ENCODE peak calls at places on chromosome 17, in five cellular contexts. P is GM12878, A is H1, R is K562, O is HepG2. H is an unnamed sample.

GRCh38 chr17:73280191-73280590 is 18.5 kb upstream of the CPSF4L start:
- DNase-seq in R (no peak), P (no peak), O (no peak), A (no peak), H (no peak)

GRCh38 chr17:49387374-49388289 is 25.6 kb upstream of the ZNF652 start:
- DNase-seq in A (no peak), P (no peak), O (no peak), R (peak; percentile 42), H (no peak)

GRCh38 chr17:60141111-60142018 is 8.4 kb upstream of the CA4 start:
- DNase-seq in A (peak; percentile 69), P (no peak), R (no peak), O (no peak), H (no peak)

GRCh38 chr17:48244121-48244711 is 136.7 kb downstream of the SNX11 start:
- DNase-seq in A (no peak), R (no peak), O (no peak), P (no peak), H (no peak)

GRCh38 chr17:75902406-75902805 is 2.3 kb downstream of the MRPL38 start:
- DNase-seq in R (no peak), O (no peak), A (no peak), P (no peak), H (no peak)

GRCh38 chr17:1302761-1303160 is 23.3 kb downstream of the TRARG1 start:
- DNase-seq in A (no peak), O (no peak), R (no peak), P (no peak), H (no peak)

GRCh38 chr17:13931752-13932477 is 137.4 kb upstream of the COX10 start:
- DNase-seq in O (no peak), P (no peak), A (no peak), R (no peak), H (peak; percentile 21)

GRCh38 chr17:72913315-72913714 is 179.2 kb downstream of the SLC39A11 start:
- DNase-seq in P (no peak), R (no peak), O (no peak), A (no peak), H (no peak)

GRCh38 chr17:358491-359133 is 6.0 kb upstream of the RPH3AL start:
- DNase-seq in R (no peak), A (no peak), P (no peak), O (no peak), H (no peak)

GRCh38 chr17:8964801-8965393 is 610 bp downstream of the PIK3R5 start:
- DNase-seq in R (no peak), O (no peak), A (no peak), P (no peak), H (no peak)

GRCh38 chr17:81927653-81928496 is at the start of gene MAFG:
- DNase-seq in O (peak; percentile 94), P (peak; percentile 48), R (peak; percentile 88), A (peak; percentile 95), H (peak; percentile 90)

GRCh38 chr17:28896491-28896883 is 1.0 kb downstream of the FLOT2 start:
- DNase-seq in O (no peak), P (no peak), A (no peak), R (no peak), H (no peak)

GRCh38 chr17:10162034-10162433 is 36.4 kb downstream of the GAS7 start:
- DNase-seq in O (no peak), A (no peak), R (no peak), P (no peak), H (no peak)

GRCh38 chr17:9408381-9408780 is 167.2 kb downstream of the STX8 start:
- DNase-seq in O (no peak), P (no peak), R (no peak), A (no peak), H (no peak)

GRCh38 chr17:79572136-79572915 is 38.5 kb downstream of the RBFOX3 start:
- DNase-seq in O (no peak), P (no peak), R (no peak), A (no peak), H (no peak)

GRCh38 chr17:43755389-43755875 is 3.2 kb downstream of the SOST start:
- DNase-seq in P (no peak), A (peak; percentile 82), R (no peak), O (no peak), H (peak; percentile 78)

GRCh38 chr17:19768046-19768782 is 20.1 kb upstream of the ALDH3A1 start:
- DNase-seq in P (no peak), A (no peak), O (no peak), R (no peak), H (no peak)

GRCh38 chr17:2704890-2705248 is 6.7 kb downstream of the CLUH start:
- DNase-seq in O (no peak), P (no peak), R (no peak), A (no peak), H (peak; percentile 12)

GRCh38 chr17:50260501-50260911 is 13.8 kb upstream of the TMEM92 start:
- DNase-seq in O (no peak), A (no peak), P (no peak), R (no peak), H (no peak)

GRCh38 chr17:57633236-57633635 is 111.9 kb downstream of the CCDC182 start:
- DNase-seq in O (no peak), A (no peak), P (no peak), R (no peak), H (no peak)

GRCh38 chr17:83179378-83179777 is 100.0 kb downstream of the METRNL start:
- DNase-seq in A (no peak), P (no peak), R (no peak), O (no peak), H (peak; percentile 4)

GRCh38 chr17:9072626-9073339 is 51.5 kb downstream of the NTN1 start:
- DNase-seq in P (no peak), O (no peak), R (no peak), A (no peak), H (no peak)

GRCh38 chr17:81239714-81240555 is 817 bp downstream of the NDUFAF8 start:
- DNase-seq in O (no peak), R (no peak), A (no peak), P (no peak), H (no peak)

GRCh38 chr17:27630607-27631408 is at the start of gene LGALS9:
- DNase-seq in A (no peak), P (peak; percentile 53), O (no peak), R (no peak), H (no peak)

GRCh38 chr17:37483311-37484039 is 6.2 kb upstream of the DUSP14 start:
- DNase-seq in A (no peak), R (no peak), P (no peak), O (no peak), H (no peak)

GRCh38 chr17:65794572-65794971 is 233.1 kb upstream of the AXIN2 start:
- DNase-seq in R (peak; percentile 45), P (no peak), O (peak; percentile 63), A (no peak), H (peak; percentile 42)

GRCh38 chr17:71147906-71148305 is 972.9 kb upstream of the SOX9 start:
- DNase-seq in O (no peak), A (no peak), P (no peak), R (no peak), H (no peak)

GRCh38 chr17:8234361-8235270 is 13.2 kb downstream of the CTC1 start:
- DNase-seq in R (no peak), O (no peak), A (no peak), P (no peak), H (no peak)

GRCh38 chr17:19249681-19250080 is 12.5 kb downstream of the EPN2 start:
- DNase-seq in O (no peak), P (no peak), A (no peak), R (no peak), H (no peak)

GRCh38 chr17:74742153-74742515 is 5.1 kb downstream of the RAB37 start:
- DNase-seq in A (no peak), O (no peak), R (no peak), P (peak; percentile 69), H (no peak)

GRCh38 chr17:79627184-79627765 is 16.4 kb upstream of the RBFOX3 start:
- DNase-seq in P (no peak), R (no peak), O (no peak), A (peak; percentile 41), H (peak; percentile 7)

GRCh38 chr17:54883939-54884338 is 16.7 kb upstream of the TOM1L1 start:
- DNase-seq in R (no peak), A (no peak), O (no peak), P (no peak), H (no peak)

GRCh38 chr17:1561420-1562177 is 993 bp downstream of the PITPNA start:
- DNase-seq in R (peak; percentile 47), O (no peak), P (no peak), A (peak; percentile 62), H (peak; percentile 42)

GRCh38 chr17:72635034-72635654 is 457.3 kb downstream of the SLC39A11 start:
- DNase-seq in R (no peak), O (no peak), A (no peak), P (no peak), H (no peak)

DNA sequence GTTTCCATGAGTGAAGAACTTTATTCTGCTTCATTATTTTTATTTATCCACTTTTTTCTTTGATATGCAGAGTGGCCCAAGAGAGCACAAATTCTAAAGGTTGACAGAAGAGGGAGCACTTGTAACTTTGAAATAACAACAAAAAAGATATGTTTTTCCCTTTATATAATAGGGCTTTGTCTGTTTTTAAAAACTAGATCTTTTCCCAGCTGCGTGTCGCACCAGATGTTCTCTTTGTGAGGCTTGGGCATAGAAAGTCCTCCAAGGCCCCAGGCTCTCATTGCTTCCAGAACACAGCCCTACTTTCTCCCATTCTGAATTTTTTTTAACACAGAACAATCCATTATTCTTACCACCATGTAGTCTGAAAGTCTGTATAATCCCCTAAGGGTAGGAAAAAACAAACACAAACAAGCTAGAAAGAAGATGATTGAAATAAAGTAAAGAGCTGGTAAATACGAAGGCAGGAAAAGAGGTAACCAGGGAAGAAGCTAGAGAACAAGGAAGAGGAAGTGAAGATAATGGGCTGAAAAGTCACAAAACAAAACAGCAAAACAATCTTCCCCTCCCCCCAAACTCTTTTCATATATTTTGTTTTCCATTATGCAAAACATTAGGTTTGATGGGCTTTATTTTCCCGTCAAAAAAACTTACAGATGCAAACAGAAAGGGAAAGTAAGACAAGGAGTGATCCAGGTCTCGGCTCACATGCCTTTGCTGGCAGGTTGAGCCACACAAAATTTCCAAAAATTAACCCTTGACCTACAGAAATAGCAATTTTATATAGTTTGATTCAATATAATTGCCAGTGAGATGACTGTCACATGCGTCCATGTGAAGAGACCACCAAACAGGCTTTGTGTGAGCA is 160.3 kb downstream of the ABCA8 start:
- DNase-seq in A (no peak), O (peak; percentile 41), R (no peak), P (no peak), H (no peak)
- TF ChIP-seq ATF2 in A (no peak), O (no peak), R (no peak), P (peak; percentile 18), H (no peak)

DNA sequence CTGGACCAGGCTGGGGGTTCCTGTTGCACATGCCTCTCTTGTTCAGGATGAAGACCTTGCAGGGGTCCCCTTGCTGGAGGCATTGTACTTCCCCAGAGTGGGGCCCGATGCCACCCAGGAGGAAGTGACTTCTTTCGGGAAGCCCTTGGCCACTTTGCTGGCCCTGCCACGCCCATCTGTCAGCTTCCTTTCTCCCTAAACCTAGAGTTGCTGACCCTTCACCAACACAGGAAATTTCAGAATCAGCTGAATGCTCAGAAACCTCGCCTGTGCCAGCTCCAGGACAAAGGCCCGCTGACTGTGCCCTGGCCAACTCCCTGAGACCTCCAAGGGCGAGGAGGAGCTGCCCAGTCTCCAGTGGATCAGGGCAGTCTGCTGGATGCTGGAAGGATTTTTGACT is 26.7 kb downstream of the WNT9B start:
- DNase-seq in R (no peak), A (no peak), P (no peak), O (no peak), H (no peak)
- TF ChIP-seq ATF2 in R (no peak), A (no peak), P (no peak), O (no peak), H (no peak)

GRCh38 chr17:45319239-45319703 is 2.5 kb upstream of the MAP3K14 start:
- DNase-seq in A (no peak), O (no peak), P (no peak), R (no peak), H (no peak)
- TF ChIP-seq ATF2 in A (no peak), O (no peak), P (no peak), R (no peak), H (no peak)

GRCh38 chr17:77834170-77835115 is 124.1 kb upstream of the TNRC6C start:
- DNase-seq in O (peak; percentile 20), A (no peak), R (peak; percentile 96), P (peak; percentile 49), H (no peak)
- TF ChIP-seq ATF2 in O (no peak), A (no peak), R (no peak), P (no peak), H (no peak)